ENCODE peak calls at places on chromosome 6, in eight cellular contexts. X is transverse colon, W is ovary, C is gastrocnemius medialis, I is right lobe of liver, Z is A549, Y is H54, G is lower leg skin. V is an unnamed sample.
A peak's percentile ranks its signal among the peaks of the same experiment; 100 is the strongest.

GRCh38 chr6:151576658-151577057 is 82.8 kb downstream of the CCDC170 start:
- DNase-seq in G (no peak), C (no peak), I (no peak), X (no peak), Z (no peak), W (no peak), Y (no peak), V (no peak)

GRCh38 chr6:39824030-39824926 is 32.1 kb downstream of the DAAM2 start:
- DNase-seq in W (no peak), G (no peak), C (peak; percentile 86), Z (no peak), Y (no peak), I (no peak), X (no peak), V (no peak)

GRCh38 chr6:31582230-31582601 is at the start of gene LTB:
- DNase-seq in Z (no peak), G (no peak), Y (no peak), I (peak; percentile 68), X (peak; percentile 41), C (no peak), W (no peak), V (no peak)

GRCh38 chr6:147868493-147869222 is 360.2 kb downstream of the SAMD5 start:
- DNase-seq in I (no peak), W (no peak), Z (no peak), C (no peak), Y (no peak), X (no peak), G (no peak), V (no peak)

GRCh38 chr6:91137286-91137685 is 550.4 kb upstream of the MAP3K7 start:
- DNase-seq in Z (no peak), C (no peak), Y (no peak), W (no peak), X (no peak), I (no peak), G (no peak), V (no peak)

GRCh38 chr6:165497472-165497871 is 165.6 kb downstream of the PDE10A start:
- DNase-seq in Z (no peak), G (no peak), X (no peak), Y (no peak), I (no peak), C (no peak), W (no peak), V (no peak)

GRCh38 chr6:142455957-142456589 is 154.3 kb downstream of the ADGRG6 start:
- DNase-seq in C (no peak), G (no peak), X (no peak), W (no peak), Z (no peak), Y (no peak), I (no peak), V (no peak)

GRCh38 chr6:68572525-68572924 is 62.6 kb upstream of the ADGRB3 start:
- DNase-seq in X (no peak), C (no peak), Z (no peak), I (no peak), Y (peak; percentile 16), G (no peak), W (no peak), V (peak; percentile 1)

GRCh38 chr6:154614641-154615040 is 104.2 kb upstream of the CNKSR3 start:
- DNase-seq in W (no peak), C (no peak), Z (no peak), G (no peak), I (no peak), X (no peak), Y (no peak), V (no peak)

GRCh38 chr6:157755032-157755751 is 67.9 kb upstream of the SNX9 start:
- DNase-seq in C (no peak), X (no peak), W (no peak), Z (no peak), I (no peak), G (no peak), Y (no peak), V (no peak)

GRCh38 chr6:151161363-151161762 is 78.4 kb upstream of the AKAP12 start:
- DNase-seq in Z (no peak), W (no peak), G (no peak), X (no peak), Y (no peak), C (no peak), I (no peak), V (no peak)

GRCh38 chr6:136720045-136720760 is 72.1 kb downstream of the MAP3K5 start:
- DNase-seq in Y (no peak), Z (no peak), X (no peak), I (no peak), C (no peak), G (no peak), W (no peak), V (no peak)

GRCh38 chr6:98027898-98028297 is 744.9 kb upstream of the MMS22L start:
- DNase-seq in W (no peak), X (no peak), G (no peak), C (no peak), Y (no peak), I (no peak), Z (no peak), V (no peak)

GRCh38 chr6:31907158-31907813 is 5.4 kb upstream of the ZBTB12 start:
- DNase-seq in X (no peak), G (no peak), Z (no peak), C (no peak), Y (no peak), W (peak; percentile 45), I (no peak), V (no peak)

GRCh38 chr6:32154514-32155161 is 697 bp downstream of the PPT2 start:
- DNase-seq in Y (peak; percentile 64), W (peak; percentile 77), X (peak; percentile 85), C (peak; percentile 77), I (peak; percentile 75), Z (peak; percentile 69), G (no peak), V (peak; percentile 80)

GRCh38 chr6:137945149-137945498 is 78.1 kb downstream of the TNFAIP3 start:
- DNase-seq in Z (no peak), I (no peak), G (no peak), C (no peak), X (no peak), W (no peak), Y (no peak), V (no peak)

GRCh38 chr6:154157082-154157481 is 118.0 kb downstream of the OPRM1 start:
- DNase-seq in Z (no peak), X (no peak), C (no peak), W (no peak), Y (no peak), G (no peak), I (no peak), V (no peak)

GRCh38 chr6:97405818-97406409 is 122.9 kb upstream of the MMS22L start:
- DNase-seq in X (no peak), Y (no peak), Z (no peak), W (no peak), C (no peak), I (no peak), G (no peak), V (no peak)

GRCh38 chr6:36840471-36841461 is 1.5 kb upstream of the CPNE5 start:
- DNase-seq in Y (no peak), G (no peak), C (peak; percentile 37), I (no peak), W (no peak), Z (no peak), X (no peak), V (no peak)
- TF ChIP-seq POLR2A in Y (no peak), G (no peak), C (peak; percentile 39), I (no peak), W (no peak), Z (no peak), X (no peak), V (no peak)

DNA sequence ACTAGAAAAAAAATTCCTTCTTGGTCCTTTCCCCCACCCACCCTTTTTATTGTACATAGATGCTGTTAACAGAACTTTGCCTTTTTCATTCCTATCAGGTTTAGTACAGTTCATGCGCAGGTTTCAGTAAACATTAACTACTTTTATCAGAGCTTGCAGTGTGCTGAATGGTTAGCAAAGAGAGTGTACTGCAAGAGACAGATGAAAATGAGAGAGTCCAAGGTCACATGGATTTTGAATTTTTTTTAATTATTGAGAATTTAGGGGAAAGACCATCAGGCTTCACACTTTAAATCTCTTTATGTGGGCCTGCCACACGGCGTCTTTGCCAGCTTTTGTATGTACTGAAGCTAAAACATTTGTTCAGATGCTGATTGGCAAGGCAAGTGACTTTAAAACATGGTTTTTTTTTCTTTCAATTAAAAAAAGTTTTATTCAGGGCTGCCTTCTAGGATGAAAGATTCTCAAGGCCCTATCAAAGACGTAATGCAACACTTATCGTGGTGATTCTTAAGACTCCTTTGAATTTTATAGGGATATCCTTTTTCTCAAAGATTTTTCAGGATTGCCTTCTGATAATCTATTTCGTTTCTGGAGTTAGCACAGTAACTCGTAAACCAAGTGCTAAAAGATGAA is 32.2 kb downstream of the RREB1 start:
- DNase-seq in C (no peak), X (no peak), Z (no peak), Y (no peak), I (no peak), W (no peak), G (no peak), V (no peak)
- TF ChIP-seq POLR2A in C (no peak), X (no peak), Z (no peak), Y (no peak), I (peak; percentile 53), W (no peak), G (no peak), V (no peak)

DNA sequence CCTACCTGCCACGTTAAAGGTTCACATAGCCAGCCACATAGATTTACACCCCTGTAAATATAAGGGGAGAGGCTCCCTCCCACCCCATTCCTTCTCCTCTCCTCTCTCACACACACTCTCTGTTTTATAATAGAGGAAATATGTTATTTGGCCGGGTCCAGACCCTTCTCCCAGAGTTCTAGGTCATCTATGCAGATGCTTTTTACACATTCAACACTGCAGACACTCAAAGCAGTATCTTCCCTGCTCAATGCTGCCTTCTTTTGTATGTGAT is 706 bp upstream of the DEK start:
- DNase-seq in W (no peak), G (no peak), Z (no peak), C (no peak), Y (no peak), I (no peak), X (no peak), V (no peak)
- TF ChIP-seq POLR2A in W (no peak), G (no peak), Z (no peak), C (no peak), Y (no peak), I (no peak), X (no peak), V (no peak)

GRCh38 chr6:111748247-111748647 is 125.0 kb downstream of the FYN start:
- DNase-seq in C (no peak), X (no peak), G (no peak), Z (no peak), Y (no peak), I (no peak), W (no peak), V (no peak)
- TF ChIP-seq POLR2A in C (no peak), X (no peak), G (no peak), Z (no peak), Y (no peak), I (no peak), W (no peak), V (no peak)

V was measured in GM12892.